ENCODE peak calls at places on chromosomes 16 and 17, in nine cellular contexts. Y, A, M, Q, U, C, K, G and O are unnamed samples.

GRCh38 chr16:56910654-56911539 is 21.0 kb upstream of the HERPUD1 start:
- DNase-seq in Y (peak; percentile 65), A (no peak), M (no peak), Q (no peak), U (peak; percentile 51), C (no peak), K (peak; percentile 35), G (no peak), O (no peak)

GRCh38 chr17:50209472-50210248 is 8.2 kb upstream of the COL1A1 start:
- DNase-seq in Y (no peak), A (no peak), M (no peak), Q (no peak), U (peak; percentile 99), C (no peak), K (peak; percentile 88), G (no peak), O (peak; percentile 92)

GRCh38 chr17:38560503-38561318 is 45.0 kb downstream of the SRCIN1 start:
- DNase-seq in Y (peak; percentile 14), A (no peak), M (no peak), Q (no peak), U (no peak), C (no peak), K (no peak), G (no peak), O (no peak)

GRCh38 chr16:20904507-20905079 is 4.0 kb downstream of the LYRM1 start:
- DNase-seq in Y (peak; percentile 83), A (no peak), M (peak; percentile 27), Q (no peak), U (peak; percentile 71), C (no peak), K (no peak), G (no peak), O (no peak)

GRCh38 chr16:64469906-64470702 is 651.8 kb downstream of the CDH11 start:
- DNase-seq in Y (no peak), A (no peak), M (no peak), Q (no peak), U (no peak), C (no peak), K (no peak), G (no peak), O (peak; percentile 50)

GRCh38 chr16:1770328-1771071 is 843 bp downstream of the NME3 start:
- DNase-seq in Y (no peak), A (peak; percentile 58), M (no peak), Q (peak; percentile 39), U (peak; percentile 40), C (no peak), K (peak; percentile 61), G (peak; percentile 14), O (peak; percentile 79)

GRCh38 chr17:76024353-76024752 is 2.8 kb downstream of the EVPL start:
- DNase-seq in Y (no peak), A (no peak), M (no peak), Q (no peak), U (no peak), C (no peak), K (no peak), G (no peak), O (no peak)

GRCh38 chr16:86034421-86034919 is 135.5 kb downstream of the IRF8 start:
- DNase-seq in Y (no peak), A (no peak), M (no peak), Q (no peak), U (no peak), C (no peak), K (peak; percentile 5), G (no peak), O (no peak)

GRCh38 chr17:73363788-73364522 is 52.2 kb upstream of the CDC42EP4 start:
- DNase-seq in Y (no peak), A (no peak), M (no peak), Q (no peak), U (no peak), C (no peak), K (no peak), G (no peak), O (peak; percentile 35)

GRCh38 chr17:68198931-68199836 is 48.7 kb upstream of the AMZ2 start:
- DNase-seq in Y (peak; percentile 37), A (peak; percentile 49), M (peak; percentile 31), Q (no peak), U (no peak), C (no peak), K (no peak), G (no peak), O (peak; percentile 42)

GRCh38 chr17:32933881-32934280 is 5.9 kb downstream of the TMEM98 start:
- DNase-seq in Y (no peak), A (no peak), M (no peak), Q (no peak), U (no peak), C (no peak), K (no peak), G (no peak), O (no peak)

GRCh38 chr17:61974115-61974514 is 46.3 kb upstream of the INTS2 start:
- DNase-seq in Y (no peak), A (no peak), M (no peak), Q (no peak), U (no peak), C (no peak), K (no peak), G (no peak), O (no peak)

GRCh38 chr17:7119314-7119713 is 4.7 kb upstream of the ASGR2 start:
- DNase-seq in Y (no peak), A (no peak), M (no peak), Q (no peak), U (no peak), C (no peak), K (no peak), G (no peak), O (no peak)

GRCh38 chr17:29157310-29157709 is 22.9 kb downstream of the MYO18A start:
- DNase-seq in Y (no peak), A (no peak), M (no peak), Q (no peak), U (no peak), C (no peak), K (no peak), G (no peak), O (no peak)

GRCh38 chr17:39144414-39144813 is 7.0 kb downstream of the PLXDC1 start:
- DNase-seq in Y (peak; percentile 89), A (no peak), M (no peak), Q (no peak), U (peak; percentile 76), C (no peak), K (peak; percentile 88), G (no peak), O (peak; percentile 94)

GRCh38 chr17:65750678-65751077 is 189.2 kb upstream of the AXIN2 start:
- DNase-seq in Y (peak; percentile 94), A (peak; percentile 59), M (no peak), Q (no peak), U (peak; percentile 89), C (no peak), K (no peak), G (no peak), O (peak; percentile 85)

GRCh38 chr17:45923511-45924268 is 29.3 kb downstream of the MAPT start:
- DNase-seq in Y (no peak), A (no peak), M (no peak), Q (no peak), U (peak; percentile 64), C (no peak), K (no peak), G (no peak), O (no peak)

GRCh38 chr16:15536813-15537212 is 102.4 kb downstream of the BMERB1 start:
- DNase-seq in Y (no peak), A (no peak), M (no peak), Q (no peak), U (no peak), C (no peak), K (no peak), G (no peak), O (no peak)

GRCh38 chr17:1736348-1737281 is 6.1 kb upstream of the SERPINF2 start:
- DNase-seq in Y (peak; percentile 71), A (no peak), M (no peak), Q (no peak), U (peak; percentile 22), C (no peak), K (no peak), G (no peak), O (peak; percentile 82)